ENCODE peak calls at places on chromosomes 2 and 18, in nine cellular contexts. Z is H7; K is endothelial cell of umbilical vein; L is NT2/D1; B is adrenal gland; F is naive thymus-derived CD4-positive, alpha-beta T cell; E is AG09309; A is cardiac muscle cell; T is tibial artery. P is an unnamed sample.

GRCh38 chr18:2982452-2983172 is 30.3 kb downstream of the LPIN2 start:
- DNase-seq in Z (no peak), B (no peak), F (no peak), T (no peak), E (no peak), K (peak), A (no peak), L (no peak), P (no peak)

GRCh38 chr2:7931808-7932207 is 750.0 kb upstream of the ID2 start:
- DNase-seq in A (no peak), L (no peak), E (no peak), T (no peak), B (no peak), Z (no peak), K (no peak), F (no peak), P (no peak)

GRCh38 chr2:19358242-19359020 is at the start of gene OSR1:
- DNase-seq in E (no peak), B (peak), K (peak), A (peak), L (peak), Z (peak), F (no peak), T (peak), P (peak)

GRCh38 chr18:48222118-48222517 is 187.1 kb downstream of the ZBTB7C start:
- DNase-seq in A (peak), Z (no peak), B (peak), F (no peak), K (no peak), E (no peak), T (no peak), L (no peak), P (no peak)

GRCh38 chr18:51051105-51051712 is 21.2 kb downstream of the SMAD4 start:
- DNase-seq in F (no peak), Z (peak), B (no peak), K (peak), L (no peak), E (no peak), A (peak), T (no peak), P (no peak)

GRCh38 chr2:205675861-205676516 is 6.3 kb upstream of the NRP2 start:
- DNase-seq in K (peak), T (no peak), F (no peak), A (peak), B (no peak), Z (peak), E (no peak), L (peak), P (no peak)

GRCh38 chr2:172415759-172416158 is 11.6 kb upstream of the ITGA6 start:
- DNase-seq in Z (no peak), B (no peak), K (no peak), T (no peak), F (no peak), A (no peak), L (no peak), E (no peak), P (no peak)

GRCh38 chr2:142741764-142742269 is 135.6 kb upstream of the KYNU start:
- DNase-seq in E (no peak), Z (no peak), T (no peak), L (no peak), A (no peak), F (no peak), K (no peak), B (no peak), P (no peak)

GRCh38 chr2:207260947-207261346 is 95.2 kb upstream of the KLF7 start:
- DNase-seq in L (no peak), Z (no peak), E (no peak), A (no peak), K (no peak), T (no peak), F (no peak), B (no peak), P (no peak)

GRCh38 chr18:27762054-27762453 is 414.9 kb downstream of the CDH2 start:
- DNase-seq in K (no peak), L (no peak), F (no peak), T (no peak), A (peak), B (no peak), E (no peak), Z (no peak), P (no peak)

GRCh38 chr2:216918088-216918680 is 58.3 kb upstream of the TNP1 start:
- DNase-seq in E (peak), Z (no peak), A (no peak), B (peak), F (no peak), L (no peak), T (no peak), K (peak), P (no peak)

GRCh38 chr2:150296795-150297546 is 190.5 kb downstream of the RND3 start:
- DNase-seq in L (no peak), Z (no peak), A (no peak), K (peak), T (no peak), E (no peak), F (no peak), B (no peak), P (no peak)

GRCh38 chr2:27162151-27163121 is 13.6 kb downstream of the TCF23 start:
- DNase-seq in F (no peak), B (no peak), E (no peak), T (peak), Z (no peak), A (no peak), K (no peak), L (no peak), P (no peak)

GRCh38 chr2:210553371-210553770 is 3.0 kb upstream of the CPS1 start:
- DNase-seq in L (no peak), T (no peak), A (peak), K (peak), Z (no peak), B (no peak), F (no peak), E (no peak), P (no peak)

GRCh38 chr2:240595381-240596079 is 9.0 kb downstream of the CAPN10 start:
- DNase-seq in T (peak), L (no peak), F (no peak), K (no peak), E (no peak), Z (peak), B (peak), A (peak), P (peak)

GRCh38 chr2:150607471-150607870 is 120.0 kb upstream of the RND3 start:
- DNase-seq in B (no peak), K (no peak), F (no peak), Z (no peak), E (no peak), T (no peak), L (no peak), A (no peak), P (no peak)

GRCh38 chr18:62569081-62569480 is 46.3 kb downstream of the ZCCHC2 start:
- DNase-seq in Z (no peak), K (no peak), E (no peak), A (no peak), F (no peak), L (no peak), B (no peak), T (no peak), P (no peak)

GRCh38 chr2:20514596-20515269 is 67.9 kb downstream of the RHOB start:
- DNase-seq in L (peak), Z (peak), T (peak), B (no peak), A (no peak), F (no peak), E (peak), K (peak), P (peak)

GRCh38 chr2:236166781-236167296 is 1.3 kb downstream of the GBX2 start:
- DNase-seq in K (peak), B (no peak), L (no peak), Z (peak), A (no peak), T (no peak), E (no peak), F (no peak), P (no peak)
- H3K4me3 ChIP-seq in K (peak), B (no peak), L (peak), Z (peak), A (peak), T (peak), E (no peak), F (no peak), P (peak)

GRCh38 chr2:80007722-80008503 is 296.6 kb downstream of the LRRTM1 start:
- DNase-seq in L (peak), Z (peak), T (no peak), A (no peak), E (no peak), K (no peak), B (no peak), F (no peak), P (no peak)
- H3K4me3 ChIP-seq in L (no peak), Z (no peak), T (no peak), A (no peak), E (no peak), K (no peak), B (no peak), F (no peak), P (no peak)

GRCh38 chr2:33836628-33837027 is 237.5 kb upstream of the FAM98A start:
- DNase-seq in Z (no peak), F (no peak), B (no peak), A (no peak), L (no peak), E (no peak), T (no peak), K (no peak), P (no peak)

GRCh38 chr2:33835926-33836325 is 236.8 kb upstream of the FAM98A start:
- DNase-seq in K (no peak), A (no peak), F (no peak), E (no peak), B (no peak), L (no peak), Z (no peak), T (no peak), P (no peak)

GRCh38 chr2:33839791-33840190 is 240.7 kb upstream of the FAM98A start:
- DNase-seq in B (no peak), Z (no peak), K (no peak), T (no peak), L (no peak), F (no peak), A (no peak), E (no peak), P (no peak)
- H3K4me3 ChIP-seq in B (no peak), Z (no peak), K (no peak), T (no peak), L (no peak), F (no peak), A (no peak), E (no peak), P (no peak)

DNA sequence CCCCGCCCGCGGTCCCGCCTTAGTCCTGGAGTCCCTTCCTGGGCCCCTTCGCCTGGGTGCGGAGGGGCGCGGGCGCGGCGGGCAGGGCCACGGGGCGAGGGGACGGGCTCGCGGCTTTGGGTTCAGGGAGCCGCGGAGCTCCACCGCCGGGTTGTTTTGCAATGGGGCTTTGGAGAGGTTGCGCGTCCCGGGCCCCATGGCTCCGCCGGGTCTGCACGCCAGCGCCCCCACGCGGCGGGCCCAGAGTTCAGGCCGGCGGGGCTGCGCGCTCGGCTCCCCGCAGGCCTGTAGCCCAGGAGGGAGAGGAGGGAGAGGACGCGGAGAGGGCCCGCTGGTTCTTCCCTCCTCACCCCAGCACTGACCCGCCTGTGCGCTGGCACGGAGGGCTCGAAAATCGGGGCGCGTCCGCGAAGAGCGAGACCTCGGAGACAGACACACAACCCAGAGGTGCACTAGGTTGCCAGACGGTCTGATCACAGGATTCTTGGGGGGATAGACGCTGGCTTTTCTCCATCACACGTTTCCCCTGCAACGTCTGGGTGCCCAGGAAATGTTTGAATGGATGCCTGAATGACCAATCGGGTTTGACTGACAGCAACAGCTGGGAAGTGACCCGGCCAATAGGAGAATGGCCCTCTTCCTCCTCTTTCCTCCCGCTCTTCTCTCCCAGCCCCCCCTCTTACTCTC is 4.9 kb upstream of the SIX2 start:
- DNase-seq in A (peak), Z (peak), F (no peak), L (peak), E (no peak), K (peak), B (peak), T (peak), P (peak)
- H3K4me3 ChIP-seq in A (peak), Z (peak), F (no peak), L (peak), E (peak), K (no peak), B (no peak), T (peak), P (peak)

DNA sequence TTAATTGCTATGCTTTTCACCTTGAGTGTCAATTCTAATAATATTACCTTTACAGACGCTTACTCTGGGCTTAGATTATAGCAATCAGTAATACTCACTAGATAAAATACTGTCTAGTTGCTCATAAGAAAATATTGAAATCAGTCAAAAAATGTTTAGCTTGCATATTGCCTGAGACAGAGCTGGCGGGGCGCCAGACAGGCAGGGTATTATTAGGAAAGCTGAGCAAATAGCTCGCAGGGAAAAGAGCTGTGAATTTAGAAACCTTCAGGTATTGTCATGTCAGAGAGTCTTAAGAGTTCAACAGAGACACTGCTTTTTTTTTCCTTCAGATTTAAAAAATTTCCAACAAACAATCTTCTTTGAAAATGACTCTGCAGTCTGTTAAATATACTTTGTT is 118.4 kb downstream of the MEIS1 start:
- DNase-seq in A (peak), Z (no peak), F (no peak), T (no peak), B (peak), E (no peak), K (peak), L (no peak), P (peak)
- H3K4me3 ChIP-seq in A (no peak), Z (no peak), F (no peak), T (no peak), B (no peak), E (no peak), K (no peak), L (no peak), P (no peak)

DNA sequence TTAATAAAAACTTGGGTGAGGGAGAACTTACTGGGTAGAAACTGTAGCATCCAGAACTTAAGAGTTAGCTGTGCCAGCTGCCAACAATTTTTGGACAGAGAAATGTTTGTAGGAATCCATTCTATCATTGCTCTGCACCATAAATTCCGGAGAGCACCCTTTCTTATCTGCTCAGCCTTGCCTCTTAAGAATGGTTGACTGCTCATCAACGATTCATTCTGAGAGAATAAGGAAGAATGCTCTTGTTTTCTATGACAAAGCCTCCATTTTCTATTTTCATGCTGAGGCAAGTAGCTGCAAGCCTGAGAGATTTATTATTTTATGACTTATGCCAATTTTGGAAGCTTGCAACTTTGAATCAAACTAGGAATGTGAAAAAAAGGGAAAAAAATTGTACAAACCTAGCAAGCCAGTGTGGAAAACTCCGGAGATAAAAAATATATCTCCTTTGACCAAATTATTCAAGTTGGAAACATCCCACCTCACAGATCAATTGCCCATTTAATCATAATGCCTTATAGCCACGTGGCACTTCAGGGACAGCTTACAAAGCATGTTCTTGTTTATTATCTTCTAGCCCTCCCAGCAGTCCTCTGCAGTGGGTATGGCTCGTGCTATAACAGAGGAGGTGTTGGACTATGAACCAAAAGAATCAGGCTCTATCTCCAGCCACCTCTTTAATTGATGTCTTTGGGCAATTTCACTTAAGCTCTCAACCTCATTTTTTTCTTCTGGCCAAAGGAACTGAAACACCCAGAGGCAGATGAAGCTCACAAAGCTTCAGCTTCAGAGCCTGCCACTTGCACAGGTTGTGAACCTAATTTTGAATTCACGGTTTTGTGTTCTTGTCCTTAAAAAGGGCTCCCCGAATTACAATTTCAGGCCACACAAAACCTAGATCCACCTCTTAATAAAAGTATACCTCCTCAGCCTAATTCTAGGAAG is 40.9 kb upstream of the ATL2 start:
- DNase-seq in A (no peak), B (no peak), F (no peak), K (no peak), E (no peak), Z (no peak), L (no peak), T (no peak), P (no peak)
- H3K4me3 ChIP-seq in A (no peak), B (no peak), F (no peak), K (no peak), E (no peak), Z (no peak), L (no peak), T (no peak), P (no peak)

DNA sequence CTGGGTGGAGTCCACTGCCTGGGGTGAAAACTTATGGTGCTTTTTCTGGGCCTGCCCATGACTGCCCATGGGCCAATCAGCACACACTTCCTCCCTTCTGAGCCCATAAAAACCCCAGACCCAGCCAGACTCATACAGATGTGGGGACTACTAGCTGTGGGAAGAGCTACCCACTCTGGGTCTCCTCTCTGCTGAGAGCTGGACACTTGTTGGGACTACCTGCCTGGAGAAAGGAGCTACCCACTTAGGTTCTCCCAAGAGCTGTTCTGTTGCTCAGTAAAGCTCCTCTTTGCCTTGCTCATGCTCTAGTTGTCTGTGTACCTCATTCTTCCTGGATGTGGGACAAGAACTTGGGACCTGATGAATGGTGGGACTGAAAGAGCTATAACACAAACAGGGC is 119.6 kb upstream of the SLC38A11 start:
- DNase-seq in L (no peak), A (no peak), B (no peak), Z (no peak), E (no peak), F (no peak), K (no peak), T (no peak), P (no peak)
- H3K4me3 ChIP-seq in L (no peak), A (no peak), B (no peak), Z (no peak), E (no peak), F (no peak), K (no peak), T (no peak), P (no peak)

GRCh38 chr2:200587007-200587616 is 1.3 kb downstream of the AOX1 start:
- DNase-seq in B (peak), F (no peak), K (no peak), T (no peak), E (no peak), A (no peak), Z (no peak), L (no peak), P (no peak)
- H3K4me3 ChIP-seq in B (peak), F (no peak), K (no peak), T (peak), E (no peak), A (no peak), Z (no peak), L (no peak), P (no peak)

GRCh38 chr18:37426536-37427080 is 139.0 kb downstream of the CELF4 start:
- DNase-seq in B (no peak), T (no peak), Z (no peak), A (no peak), L (no peak), K (no peak), F (no peak), E (no peak), P (no peak)

GRCh38 chr18:37434161-37434860 is 131.3 kb downstream of the CELF4 start:
- DNase-seq in L (no peak), T (no peak), B (no peak), K (no peak), A (no peak), E (no peak), F (no peak), Z (no peak), P (no peak)

GRCh38 chr18:37432796-37433195 is 132.8 kb downstream of the CELF4 start:
- DNase-seq in B (no peak), E (no peak), T (no peak), F (no peak), Z (no peak), K (no peak), A (no peak), L (no peak), P (no peak)

GRCh38 chr18:37429768-37430167 is 135.8 kb downstream of the CELF4 start:
- DNase-seq in E (no peak), K (no peak), A (no peak), L (no peak), F (no peak), T (no peak), B (no peak), Z (no peak), P (no peak)

GRCh38 chr18:37430346-37431076 is 135.1 kb downstream of the CELF4 start:
- DNase-seq in K (no peak), A (no peak), F (no peak), T (no peak), Z (peak), B (no peak), L (peak), E (no peak), P (no peak)
- H3K4me3 ChIP-seq in K (no peak), A (no peak), F (no peak), T (no peak), Z (no peak), B (no peak), L (no peak), E (no peak), P (no peak)

DNA sequence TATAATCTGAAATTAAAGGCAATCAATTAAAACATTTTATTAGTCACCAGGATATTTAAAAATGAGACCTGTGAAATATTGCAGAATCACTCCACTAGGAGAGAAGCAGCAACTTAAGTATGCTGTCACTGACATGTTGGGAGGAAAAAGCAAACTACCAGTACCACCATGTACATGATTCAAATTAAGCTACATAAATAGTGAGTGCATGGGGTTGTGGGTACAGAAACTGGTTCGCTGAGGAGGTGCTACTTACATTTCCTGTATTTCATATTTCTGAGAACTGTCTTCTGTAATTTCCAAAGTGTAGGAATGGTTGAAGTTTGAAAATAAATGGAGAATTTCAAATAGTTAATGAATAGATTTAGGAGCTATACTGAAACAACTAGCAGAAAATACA is 7.9 kb upstream of the NR4A2 start:
- DNase-seq in B (no peak), Z (no peak), K (no peak), E (no peak), L (no peak), A (no peak), T (no peak), F (no peak), P (no peak)
- H3K4me3 ChIP-seq in B (no peak), Z (no peak), K (no peak), E (no peak), L (no peak), A (no peak), T (no peak), F (peak), P (no peak)